ENCODE peak calls at places on chromosomes 4 and X, in five cellular contexts. Z is stimulated activated CD4-positive, alpha-beta T cell treated with anti-CD3 and anti-CD28 coated beads, Interleukin-1b, Interleukin-23, amount 100 ng/mL, for 24 hours; T is naive thymus-derived CD4-positive, alpha-beta T cell; G is GM13976; E is left cardiac atrium. K is an unnamed sample.

GRCh38 chr4:121156822-121157769 is 7.0 kb downstream of the TNIP3 start:
- DNase-seq in Z (no peak), T (peak), G (peak), E (peak), K (peak)

GRCh38 chr4:6567218-6567617 is 7.8 kb upstream of the MAN2B2 start:
- DNase-seq in Z (no peak), T (no peak), G (no peak), E (no peak), K (no peak)

GRCh38 chrX:25019707-25020390 is 4.1 kb upstream of the ARX start:
- DNase-seq in Z (no peak), T (no peak), G (no peak), E (no peak), K (no peak)

GRCh38 chr4:161829631-161830030 is 334.2 kb downstream of the FSTL5 start:
- DNase-seq in Z (no peak), T (no peak), G (no peak), E (no peak), K (no peak)

GRCh38 chrX:38929966-38930421 is 128.7 kb downstream of the MID1IP1 start:
- DNase-seq in Z (no peak), T (no peak), G (no peak), E (no peak), K (no peak)

GRCh38 chrX:8052909-8053308 is 118.2 kb downstream of the VCX2 start:
- DNase-seq in Z (no peak), T (no peak), G (no peak), E (no peak), K (no peak)

GRCh38 chrX:94830717-94831116 is 1156.7 kb downstream of the FAM133A start:
- DNase-seq in Z (no peak), T (no peak), G (no peak), E (no peak), K (no peak)

GRCh38 chr4:139243448-139244365 is 36.3 kb downstream of the MGARP start:
- DNase-seq in Z (no peak), T (no peak), G (no peak), E (no peak), K (no peak)

GRCh38 chr4:99815597-99816011 is 1.0 kb upstream of the DAPP1 start:
- DNase-seq in Z (no peak), T (no peak), G (no peak), E (no peak), K (no peak)

GRCh38 chr4:158791588-158791987 is 22.8 kb downstream of the FNIP2 start:
- DNase-seq in Z (no peak), T (no peak), G (no peak), E (no peak), K (no peak)

GRCh38 chr4:84237008-84237407 is 262.1 kb downstream of the NKX6-1 start:
- DNase-seq in Z (no peak), T (no peak), G (no peak), E (no peak), K (no peak)

GRCh38 chrX:15418041-15418706 is 34.0 kb upstream of the VEGFD start:
- DNase-seq in Z (no peak), T (no peak), G (no peak), E (no peak), K (no peak)

GRCh38 chrX:108641589-108642272 is 94.6 kb downstream of the IRS4 start:
- DNase-seq in Z (no peak), T (no peak), G (no peak), E (no peak), K (no peak)

GRCh38 chr4:124066579-124066978 is 646.0 kb downstream of the ANKRD50 start:
- DNase-seq in Z (no peak), T (no peak), G (no peak), E (no peak), K (no peak)

GRCh38 chr4:190014771-190015537 is 12.1 kb downstream of the FRG2 start:
- DNase-seq in Z (no peak), T (no peak), G (peak), E (no peak), K (no peak)

GRCh38 chrX:133321441-133321840 is 93.8 kb downstream of the GPC4 start:
- DNase-seq in Z (no peak), T (no peak), G (no peak), E (no peak), K (no peak)

GRCh38 chr4:186144180-186144579 is 39.7 kb downstream of the FAM149A start:
- DNase-seq in Z (no peak), T (no peak), G (no peak), E (peak), K (no peak)

GRCh38 chrX:48948589-48948988 is 8.8 kb downstream of the OTUD5 start:
- DNase-seq in Z (no peak), T (no peak), G (no peak), E (no peak), K (no peak)

GRCh38 chr4:57243071-57243470 is 132.9 kb upstream of the IGFBP7 start:
- DNase-seq in Z (no peak), T (no peak), G (no peak), E (no peak), K (no peak)

GRCh38 chr4:158814636-158815035 is 45.8 kb downstream of the FNIP2 start:
- DNase-seq in Z (no peak), T (no peak), G (no peak), E (no peak), K (no peak)

GRCh38 chrX:68599256-68600152 is 48.0 kb upstream of the STARD8 start:
- DNase-seq in Z (no peak), T (no peak), G (no peak), E (no peak), K (no peak)

GRCh38 chr4:1984406-1985191 is 24.2 kb downstream of the NELFA start:
- DNase-seq in Z (no peak), T (no peak), G (no peak), E (no peak), K (no peak)

GRCh38 chr4:23382880-23383279 is 507.0 kb downstream of the PPARGC1A start:
- DNase-seq in Z (no peak), T (no peak), G (no peak), E (no peak), K (no peak)

GRCh38 chrX:2710041-2710471 is 19.0 kb downstream of the CD99 start:
- DNase-seq in Z (no peak), T (no peak), G (no peak), E (no peak), K (no peak)

GRCh38 chr4:42778349-42778748 is 114.2 kb upstream of the GRXCR1 start:
- DNase-seq in Z (no peak), T (no peak), G (no peak), E (no peak), K (no peak)

GRCh38 chr4:9952415-9952950 is 68.8 kb downstream of the SLC2A9 start:
- DNase-seq in Z (no peak), T (no peak), G (no peak), E (no peak), K (no peak)